ENCODE peak calls at places on chromosome 15, in eight cellular contexts. N is AG04450; A is PC-3; T is CD4-positive, CD25-positive, alpha-beta regulatory T cell; Q is tibial nerve; I is skeletal muscle cell; D is bronchial epithelial cell; Z is IMR-90. L is an unnamed sample.
A peak's percentile ranks its signal among the peaks of the same experiment; 100 is the strongest.

GRCh38 chr15:101434032-101434920 is 55.2 kb downstream of the PCSK6 start:
- DNase-seq in N (no peak), A (no peak), T (no peak), Q (no peak), I (no peak), D (no peak), Z (no peak), L (no peak)

GRCh38 chr15:87850916-87851315 is 405.6 kb downstream of the NTRK3 start:
- DNase-seq in N (no peak), A (no peak), T (no peak), Q (no peak), I (no peak), D (no peak), Z (no peak), L (no peak)

GRCh38 chr15:62138124-62138523 is 27.0 kb downstream of the C2CD4B start:
- DNase-seq in N (peak; percentile 21), A (peak; percentile 76), T (no peak), Q (no peak), I (peak; percentile 48), D (peak; percentile 86), Z (peak; percentile 70), L (peak; percentile 81)

GRCh38 chr15:39646425-39646824 is 65.5 kb downstream of the THBS1 start:
- DNase-seq in N (no peak), A (no peak), T (no peak), Q (no peak), I (no peak), D (no peak), Z (no peak), L (no peak)

GRCh38 chr15:64975390-64975789 is 14.3 kb downstream of the SPG21 start:
- DNase-seq in N (no peak), A (no peak), T (no peak), Q (no peak), I (no peak), D (no peak), Z (peak; percentile 12), L (no peak)

GRCh38 chr15:55282284-55282833 is 7.3 kb downstream of the RAB27A start:
- DNase-seq in N (no peak), A (peak; percentile 43), T (no peak), Q (no peak), I (no peak), D (peak; percentile 83), Z (peak; percentile 84), L (peak; percentile 69)

GRCh38 chr15:68589783-68590710 is 11.3 kb downstream of the CORO2B start:
- DNase-seq in N (no peak), A (no peak), T (no peak), Q (no peak), I (no peak), D (no peak), Z (no peak), L (no peak)

GRCh38 chr15:26628071-26628470 is 144.8 kb downstream of the GABRB3 start:
- DNase-seq in N (no peak), A (peak; percentile 94), T (no peak), Q (no peak), I (no peak), D (peak; percentile 63), Z (no peak), L (peak; percentile 11)

GRCh38 chr15:48031973-48032372 is 88.8 kb upstream of the SLC24A5 start:
- DNase-seq in N (no peak), A (no peak), T (no peak), Q (no peak), I (no peak), D (no peak), Z (no peak), L (peak; percentile 34)

GRCh38 chr15:60760646-60761504 is 281.9 kb upstream of the ICE2 start:
- DNase-seq in N (no peak), A (peak; percentile 37), T (no peak), Q (no peak), I (peak; percentile 51), D (peak; percentile 85), Z (peak; percentile 65), L (peak; percentile 70)

GRCh38 chr15:52787549-52788098 is 2.5 kb downstream of the ONECUT1 start:
- DNase-seq in N (no peak), A (no peak), T (no peak), Q (no peak), I (no peak), D (no peak), Z (no peak), L (no peak)

GRCh38 chr15:38699633-38700230 is 135.1 kb upstream of the RASGRP1 start:
- DNase-seq in N (no peak), A (peak; percentile 84), T (peak; percentile 75), Q (peak; percentile 35), I (no peak), D (peak; percentile 67), Z (peak; percentile 65), L (peak; percentile 79)

GRCh38 chr15:65310431-65311137 is 6.1 kb downstream of the RNU5B-1 start:
- DNase-seq in N (no peak), A (no peak), T (no peak), Q (no peak), I (no peak), D (no peak), Z (peak; percentile 15), L (no peak)

GRCh38 chr15:81940467-81941451 is 105.1 kb downstream of the MEX3B start:
- DNase-seq in N (peak; percentile 75), A (peak; percentile 4), T (no peak), Q (no peak), I (peak; percentile 59), D (peak; percentile 7), Z (peak; percentile 92), L (no peak)

GRCh38 chr15:43253431-43254403 is 13.0 kb downstream of the TGM5 start:
- DNase-seq in N (no peak), A (peak; percentile 64), T (no peak), Q (no peak), I (no peak), D (peak; percentile 94), Z (peak; percentile 18), L (peak; percentile 95)

GRCh38 chr15:66110788-66111187 is 142.8 kb downstream of the MEGF11 start:
- DNase-seq in N (no peak), A (no peak), T (no peak), Q (no peak), I (no peak), D (no peak), Z (no peak), L (no peak)

GRCh38 chr15:101637549-101638318 is 14.4 kb downstream of the TM2D3 start:
- DNase-seq in N (no peak), A (peak; percentile 85), T (no peak), Q (no peak), I (no peak), D (peak; percentile 86), Z (peak; percentile 46), L (peak; percentile 85)

GRCh38 chr15:92164327-92165000 is 229.2 kb upstream of the ST8SIA2 start:
- DNase-seq in N (no peak), A (no peak), T (no peak), Q (no peak), I (no peak), D (no peak), Z (peak; percentile 20), L (no peak)

DNA sequence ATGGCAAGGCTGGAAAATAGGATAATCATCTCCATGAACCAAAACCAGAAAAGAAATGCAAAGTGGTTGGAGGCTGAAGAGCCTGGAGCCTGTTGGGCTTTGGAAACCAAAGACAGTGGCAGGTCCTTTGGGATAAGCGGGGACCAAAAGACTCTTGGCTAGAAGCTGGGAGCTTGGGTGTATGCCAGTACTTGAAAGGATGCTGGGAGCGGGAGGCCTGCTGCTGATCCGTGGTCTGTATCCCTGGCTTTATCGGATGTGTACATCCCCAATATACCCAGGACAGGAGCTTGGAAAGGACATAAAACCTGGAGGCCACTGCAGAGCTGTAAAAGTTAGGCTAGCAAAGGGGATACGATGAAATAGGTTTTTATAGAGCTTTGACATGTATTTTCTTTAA is 1.3 kb upstream of the CHRNB4 start:
- DNase-seq in N (no peak), A (no peak), T (no peak), Q (no peak), I (no peak), D (no peak), Z (no peak), L (no peak)
- H3K4me3 ChIP-seq in N (no peak overlapping the region), A (no peak overlapping the region), T (no peak overlapping the region), Q (no peak overlapping the region), I (no peak overlapping the region), D (no peak overlapping the region), Z (no peak overlapping the region), L (no peak overlapping the region)

GRCh38 chr15:44716983-44717602 is 5.8 kb downstream of the B2M start:
- DNase-seq in N (no peak), A (no peak), T (no peak), Q (no peak), I (no peak), D (no peak), Z (no peak), L (no peak)

GRCh38 chr15:44718180-44718926 is 7.0 kb downstream of the B2M start:
- DNase-seq in N (no peak), A (no peak), T (peak; percentile 14), Q (no peak), I (no peak), D (no peak), Z (no peak), L (no peak)

GRCh38 chr15:44715142-44715796 is 4.0 kb downstream of the B2M start:
- DNase-seq in N (no peak), A (no peak), T (peak; percentile 33), Q (no peak), I (no peak), D (no peak), Z (no peak), L (no peak)

GRCh38 chr15:44713006-44713966 is 2.0 kb downstream of the B2M start:
- DNase-seq in N (no peak), A (peak; percentile 70), T (peak; percentile 56), Q (no peak), I (no peak), D (peak; percentile 41), Z (peak; percentile 43), L (peak; percentile 46)

DNA sequence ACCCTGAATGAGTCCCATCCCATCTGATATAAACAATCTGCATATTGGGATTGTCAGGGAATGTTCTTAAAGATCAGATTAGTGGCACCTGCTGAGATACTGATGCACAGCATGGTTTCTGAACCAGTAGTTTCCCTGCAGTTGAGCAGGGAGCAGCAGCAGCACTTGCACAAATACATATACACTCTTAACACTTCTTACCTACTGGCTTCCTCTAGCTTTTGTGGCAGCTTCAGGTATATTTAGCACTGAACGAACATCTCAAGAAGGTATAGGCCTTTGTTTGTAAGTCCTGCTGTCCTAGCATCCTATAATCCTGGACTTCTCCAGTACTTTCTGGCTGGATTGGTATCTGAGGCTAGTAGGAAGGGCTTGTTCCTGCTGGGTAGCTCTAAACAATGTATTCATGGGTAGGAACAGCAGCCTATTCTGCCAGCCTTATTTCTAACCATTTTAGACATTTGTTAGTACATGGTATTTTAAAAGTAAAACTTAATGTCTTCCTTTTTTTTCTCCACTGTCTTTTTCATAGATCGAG is 4.5 kb downstream of the B2M start:
- DNase-seq in N (no peak), A (no peak), T (peak; percentile 22), Q (no peak), I (no peak), D (no peak), Z (no peak), L (no peak)
- H3K4me3 ChIP-seq in N (no peak overlapping the region), A (no peak overlapping the region), T (peak overlapping the region; percentile 100), Q (no peak overlapping the region), I (no peak overlapping the region), D (no peak overlapping the region), Z (no peak overlapping the region), L (no peak overlapping the region)

GRCh38 chr15:73992594-73992898 is 451 bp upstream of the STOML1 start:
- DNase-seq in N (no peak), A (no peak), T (no peak), Q (no peak), I (no peak), D (no peak), Z (no peak), L (no peak)
- H3K4me3 ChIP-seq in N (peak overlapping the region; percentile 23), A (peak overlapping the region; percentile 85), T (peak overlapping the region; percentile 68), Q (peak overlapping the region; percentile 85), I (peak overlapping the region; percentile 14), D (no peak overlapping the region), Z (peak overlapping the region; percentile 38), L (peak overlapping the region; percentile 35)

GRCh38 chr15:63339006-63339766 is 42.5 kb downstream of the CA12 start:
- DNase-seq in N (no peak), A (no peak), T (no peak), Q (no peak), I (no peak), D (peak; percentile 62), Z (peak; percentile 59), L (peak; percentile 84)
- H3K4me3 ChIP-seq in N (no peak overlapping the region), A (no peak overlapping the region), T (no peak overlapping the region), Q (no peak overlapping the region), I (no peak overlapping the region), D (no peak overlapping the region), Z (no peak overlapping the region), L (no peak overlapping the region)

L was measured in epithelial cell of esophagus.